ENCODE peak calls at places on chromosomes 6 and 20, in eight cellular contexts. O, E, I, J, W, K, Z and H are unnamed samples.

GRCh38 chr6:169909113-169909512 is 157.7 kb downstream of the ERMARD start:
- DNase-seq in O (no peak), E (no peak), I (no peak), J (no peak), W (no peak), K (no peak), Z (no peak), H (no peak)

GRCh38 chr6:129329677-129330076 is 380.3 kb downstream of the ARHGAP18 start:
- DNase-seq in O (no peak), E (no peak), I (no peak), J (no peak), W (no peak), K (no peak), Z (no peak), H (no peak)

GRCh38 chr6:113672691-113673149 is 184.4 kb upstream of the MARCKS start:
- DNase-seq in O (peak), E (peak), I (peak), J (peak), W (no peak), K (peak), Z (peak), H (no peak)

GRCh38 chr20:48816282-48816860 is 11.4 kb downstream of the PREX1 start:
- DNase-seq in O (no peak), E (no peak), I (no peak), J (no peak), W (no peak), K (no peak), Z (no peak), H (no peak)

GRCh38 chr6:157760589-157761330 is 62.3 kb upstream of the SNX9 start:
- DNase-seq in O (no peak), E (no peak), I (peak), J (no peak), W (no peak), K (peak), Z (peak), H (no peak)

GRCh38 chr20:13865156-13865555 is 80.3 kb downstream of the NDUFAF5 start:
- DNase-seq in O (no peak), E (no peak), I (no peak), J (no peak), W (no peak), K (peak), Z (no peak), H (no peak)

GRCh38 chr6:72524011-72524645 is 97.7 kb upstream of the KCNQ5 start:
- DNase-seq in O (no peak), E (no peak), I (no peak), J (no peak), W (no peak), K (no peak), Z (no peak), H (no peak)

GRCh38 chr20:32477594-32478512 is 107.3 kb downstream of the NOL4L start:
- DNase-seq in O (no peak), E (no peak), I (no peak), J (no peak), W (no peak), K (no peak), Z (peak), H (no peak)

GRCh38 chr6:81749704-81750103 is 2.8 kb downstream of the TENT5A start:
- DNase-seq in O (no peak), E (no peak), I (peak), J (no peak), W (no peak), K (peak), Z (no peak), H (no peak)
- H3K4me3 ChIP-seq in O (peak), E (peak), I (peak), J (peak), W (no peak), K (peak), Z (peak), H (peak)

DNA sequence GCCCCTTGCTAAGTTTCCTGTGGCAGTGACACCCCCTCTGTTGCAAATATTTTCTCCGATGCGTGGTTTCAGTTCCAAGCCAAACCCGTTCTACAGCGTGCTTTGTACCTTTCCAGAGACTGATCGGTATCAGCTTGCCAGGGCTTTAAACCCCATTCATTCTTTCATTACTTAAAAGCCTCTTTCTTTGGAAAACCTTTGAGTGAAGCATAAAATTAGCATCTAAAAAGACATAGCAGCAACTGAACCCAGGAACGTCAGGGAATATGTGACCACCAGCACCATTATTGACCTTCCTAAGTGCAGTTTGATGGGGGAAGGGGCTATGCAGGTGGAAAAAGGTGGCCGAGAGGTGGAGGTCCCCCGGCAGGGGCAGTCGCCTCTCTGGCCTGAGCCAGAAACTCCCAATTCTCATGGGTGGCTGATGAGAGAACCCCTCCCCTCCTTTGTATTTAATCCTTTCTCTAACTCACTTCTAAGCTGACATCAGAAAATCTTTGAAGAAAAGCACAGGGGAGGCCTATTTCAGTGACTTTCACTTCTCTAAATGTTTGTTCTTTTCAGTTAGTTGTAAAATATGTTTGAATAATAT is 89.4 kb downstream of the RSPH3 start:
- DNase-seq in O (no peak), E (no peak), I (no peak), J (no peak), W (peak), K (peak), Z (no peak), H (no peak)
- H3K4me3 ChIP-seq in O (peak), E (no peak), I (no peak), J (no peak), W (peak), K (no peak), Z (no peak), H (no peak)

GRCh38 chr6:106183430-106183829 is 97.3 kb downstream of the PRDM1 start:
- DNase-seq in O (no peak), E (no peak), I (no peak), J (no peak), W (no peak), K (no peak), Z (no peak), H (no peak)
- H3K4me3 ChIP-seq in O (no peak), E (no peak), I (no peak), J (no peak), W (no peak), K (no peak), Z (no peak), H (no peak)

GRCh38 chr6:33194431-33194979 is 2.2 kb upstream of the COL11A2 start:
- DNase-seq in O (no peak), E (no peak), I (no peak), J (no peak), W (no peak), K (no peak), Z (no peak), H (no peak)

GRCh38 chr6:33192671-33193602 is 670 bp upstream of the COL11A2 start:
- DNase-seq in O (no peak), E (peak), I (no peak), J (no peak), W (no peak), K (peak), Z (no peak), H (no peak)

GRCh38 chr6:33195304-33196022 is 3.2 kb upstream of the COL11A2 start:
- DNase-seq in O (peak), E (peak), I (no peak), J (no peak), W (no peak), K (no peak), Z (no peak), H (no peak)

GRCh38 chr6:33192105-33192646 is at the start of gene COL11A2:
- DNase-seq in O (no peak), E (no peak), I (no peak), J (no peak), W (no peak), K (no peak), Z (no peak), H (no peak)

GRCh38 chr6:33193619-33194018 is 1.4 kb upstream of the COL11A2 start:
- DNase-seq in O (no peak), E (no peak), I (no peak), J (no peak), W (no peak), K (no peak), Z (no peak), H (no peak)
- H3K4me3 ChIP-seq in O (peak), E (no peak), I (no peak), J (peak), W (no peak), K (no peak), Z (no peak), H (no peak)

GRCh38 chr6:99129835-99130234 is 182.1 kb upstream of the FBXL4 start:
- DNase-seq in O (no peak), E (no peak), I (no peak), J (no peak), W (no peak), K (no peak), Z (no peak), H (no peak)
- H3K4me3 ChIP-seq in O (no peak), E (no peak), I (no peak), J (no peak), W (no peak), K (no peak), Z (no peak), H (no peak)

DNA sequence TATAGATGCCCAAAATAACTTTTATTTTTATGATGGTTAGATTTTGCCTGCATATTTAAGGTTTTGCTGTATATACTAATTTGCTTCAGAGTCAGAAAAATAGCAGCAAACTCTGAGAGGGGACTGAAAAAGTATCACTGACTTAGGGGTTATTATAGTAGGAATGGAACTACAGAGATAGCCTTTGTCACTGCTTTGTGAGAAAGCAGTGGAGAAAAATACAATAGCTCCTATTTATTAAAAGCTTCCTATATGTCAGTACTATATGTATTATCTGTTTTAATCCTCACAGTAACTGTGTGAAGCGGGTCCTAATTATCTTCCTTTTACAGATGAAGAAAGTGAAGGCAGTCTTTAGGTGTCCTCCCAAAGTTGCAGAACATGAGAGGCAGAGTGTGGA is 35.6 kb downstream of the CARMIL1 start:
- DNase-seq in O (no peak), E (no peak), I (no peak), J (no peak), W (no peak), K (no peak), Z (no peak), H (no peak)
- H3K4me3 ChIP-seq in O (no peak), E (no peak), I (no peak), J (no peak), W (no peak), K (no peak), Z (no peak), H (no peak)

DNA sequence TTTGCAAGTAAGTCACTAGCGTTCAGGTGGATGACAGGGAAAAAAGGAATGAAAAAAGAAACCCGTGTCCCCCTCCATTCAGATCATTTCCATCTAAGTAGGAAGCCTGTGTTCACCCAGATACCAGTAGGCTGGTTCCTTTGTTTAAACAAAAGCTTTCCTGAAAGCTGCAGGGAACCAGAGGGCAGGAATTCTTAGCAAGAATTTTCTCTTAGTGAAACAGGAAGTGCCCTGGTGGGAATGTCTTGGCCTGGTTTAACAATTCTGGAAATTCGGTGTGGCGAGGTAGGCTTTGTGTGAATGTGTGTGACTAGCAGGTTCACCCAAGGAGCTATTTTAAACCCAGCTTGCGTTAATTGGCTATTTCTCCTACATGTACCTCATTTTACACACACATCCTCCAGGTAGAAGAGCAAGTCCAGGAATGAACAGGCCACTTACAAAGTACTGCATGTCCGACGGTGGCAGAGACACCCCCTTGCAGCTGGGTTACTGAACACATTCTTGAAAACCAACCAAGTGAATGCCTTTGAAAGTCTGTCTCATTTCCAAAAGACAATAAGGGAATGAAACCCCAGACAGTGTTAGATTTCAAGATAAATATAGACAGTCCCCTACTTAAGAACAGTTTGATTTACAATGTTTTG is 64.7 kb downstream of the GFOD1 start:
- DNase-seq in O (no peak), E (no peak), I (no peak), J (no peak), W (no peak), K (peak), Z (no peak), H (no peak)
- H3K4me3 ChIP-seq in O (no peak), E (no peak), I (no peak), J (no peak), W (no peak), K (no peak), Z (no peak), H (no peak)

GRCh38 chr6:37258716-37259115 is 772 bp upstream of the TMEM217 start:
- DNase-seq in O (no peak), E (no peak), I (no peak), J (no peak), W (no peak), K (no peak), Z (no peak), H (no peak)
- H3K4me3 ChIP-seq in O (peak), E (peak), I (peak), J (peak), W (peak), K (peak), Z (peak), H (peak)

DNA sequence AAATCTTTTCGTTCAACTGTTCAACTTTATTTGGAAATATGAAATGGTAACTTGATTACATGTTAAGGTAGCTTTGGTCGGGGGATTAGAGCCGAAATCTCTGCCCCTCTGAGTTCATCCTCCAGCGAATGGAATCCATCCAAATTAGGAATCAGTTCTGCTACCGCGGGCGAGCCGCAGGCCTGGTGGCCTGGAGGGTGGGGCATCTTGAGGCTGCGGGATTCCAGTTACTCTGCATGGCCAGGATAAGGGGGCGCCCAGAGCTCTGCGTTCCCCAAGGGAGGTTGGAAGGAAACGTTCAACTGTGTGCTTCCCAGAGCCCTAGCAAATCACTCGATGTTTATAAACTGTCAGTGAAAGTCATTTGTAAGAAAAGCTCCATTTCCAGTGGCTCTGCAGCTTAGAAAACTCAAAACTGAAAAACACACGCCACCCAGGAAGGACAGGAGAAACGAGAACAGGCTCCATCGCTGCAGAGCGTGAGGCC is 262.2 kb downstream of the TAF4 start:
- DNase-seq in O (peak), E (no peak), I (no peak), J (no peak), W (no peak), K (no peak), Z (no peak), H (no peak)
- H3K4me3 ChIP-seq in O (no peak), E (no peak), I (no peak), J (peak), W (no peak), K (no peak), Z (no peak), H (no peak)

DNA sequence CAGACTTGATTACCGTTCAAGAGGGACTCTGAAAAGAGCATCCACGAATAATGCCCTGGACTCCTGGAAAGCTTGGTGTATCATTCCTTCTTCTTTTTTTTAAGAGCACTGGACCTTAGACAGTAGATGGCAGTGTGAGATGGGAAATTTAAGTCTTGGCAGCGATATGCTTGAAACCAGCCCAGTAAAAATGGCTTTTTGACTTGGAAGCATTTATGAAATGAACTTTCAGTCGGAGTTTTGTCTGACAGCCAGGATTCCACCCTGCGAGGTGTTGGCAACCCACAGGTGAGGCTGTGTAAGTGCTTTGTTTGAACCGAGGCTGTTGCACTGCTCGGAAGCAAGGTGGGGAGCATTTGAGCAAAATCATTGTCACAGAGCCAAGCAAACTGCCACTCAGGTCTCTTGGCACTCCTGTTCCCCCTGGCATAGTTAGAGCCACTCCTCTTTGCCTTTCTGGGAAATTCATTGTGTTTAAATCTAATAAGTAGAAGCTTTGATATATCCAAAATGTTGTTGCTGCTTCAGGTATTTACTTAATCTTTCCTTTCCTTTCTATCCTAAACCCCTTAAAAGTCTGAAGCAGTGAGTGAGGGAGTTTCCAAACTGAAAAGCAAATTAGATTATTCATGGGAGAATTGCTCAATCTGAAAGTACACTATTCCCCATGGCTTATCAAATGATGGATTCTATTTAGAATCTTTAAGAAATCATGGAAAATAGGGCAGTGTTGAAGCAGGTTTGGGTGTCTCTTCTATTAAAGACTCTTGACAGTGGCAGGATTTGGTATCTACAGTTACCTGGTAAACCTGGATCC is 272.8 kb upstream of the SLC35B3 start:
- DNase-seq in O (peak), E (peak), I (peak), J (no peak), W (no peak), K (peak), Z (peak), H (peak)
- H3K4me3 ChIP-seq in O (peak), E (peak), I (no peak), J (no peak), W (no peak), K (no peak), Z (no peak), H (no peak)